ENCODE peak calls at places on chromosomes 7 and 10, in ten cellular contexts. W, G, I, C, X, A, Y, M, B and S are unnamed samples.

GRCh38 chr7:80386686-80387085 is 125.2 kb downstream of the GNAT3 start:
- DNase-seq in M (no peak), G (no peak), A (no peak), C (no peak), X (no peak), I (no peak), Y (no peak), B (no peak), W (peak), S (no peak)

GRCh38 chr10:77791506-77791905 is 135.0 kb downstream of the DLG5 start:
- DNase-seq in M (no peak), W (no peak), X (no peak), G (no peak), I (no peak), B (peak), Y (no peak), A (no peak), C (no peak), S (no peak)

GRCh38 chr10:112677689-112678088 is 230.7 kb downstream of the VTI1A start:
- DNase-seq in B (no peak), A (peak), M (no peak), C (no peak), W (no peak), I (no peak), Y (no peak), X (no peak), G (no peak), S (no peak)

GRCh38 chr10:69968830-69969229 is 83.8 kb upstream of the MACROH2A2 start:
- DNase-seq in A (no peak), G (no peak), B (no peak), Y (peak), X (no peak), I (peak), W (no peak), M (no peak), C (no peak), S (no peak)

GRCh38 chr7:27179503-27180430 is 5.3 kb downstream of the HOXA11 start:
- DNase-seq in Y (peak), X (peak), B (peak), M (no peak), A (peak), W (peak), I (peak), G (peak), C (peak), S (peak)

GRCh38 chr10:113403900-113404299 is 149.0 kb upstream of the HABP2 start:
- DNase-seq in X (no peak), C (no peak), G (peak), Y (no peak), B (no peak), M (no peak), W (no peak), I (no peak), A (no peak), S (no peak)

GRCh38 chr7:139674752-139675126 is 103.1 kb downstream of the HIPK2 start:
- DNase-seq in C (no peak), B (no peak), A (no peak), X (no peak), G (no peak), W (no peak), Y (no peak), I (no peak), M (no peak), S (no peak)

GRCh38 chr7:70082026-70082655 is 483.9 kb downstream of the AUTS2 start:
- DNase-seq in W (peak), X (no peak), Y (peak), I (no peak), M (no peak), A (no peak), B (no peak), G (no peak), C (no peak), S (no peak)

GRCh38 chr10:97517778-97518561 is 19.2 kb downstream of the UBTD1 start:
- DNase-seq in X (no peak), B (no peak), M (no peak), A (no peak), W (peak), I (no peak), Y (no peak), G (no peak), C (no peak), S (no peak)

GRCh38 chr10:47401874-47402645 is 18.0 kb upstream of the ZNF488 start:
- DNase-seq in Y (no peak), C (no peak), X (no peak), G (no peak), M (no peak), A (no peak), W (no peak), I (no peak), B (no peak), S (no peak)

GRCh38 chr10:116889066-116889465 is 39.8 kb downstream of the ENO4 start:
- DNase-seq in W (no peak), G (no peak), M (no peak), Y (no peak), C (no peak), B (no peak), X (no peak), I (no peak), A (no peak), S (no peak)

GRCh38 chr10:124649209-124649608 is 95.0 kb downstream of the FAM53B start:
- DNase-seq in I (peak), G (no peak), B (no peak), X (no peak), M (no peak), Y (no peak), A (peak), W (no peak), C (no peak), S (no peak)

GRCh38 chr7:101680406-101681145 is 51.5 kb upstream of the MYL10 start:
- DNase-seq in B (no peak), A (no peak), Y (no peak), C (no peak), W (no peak), I (no peak), M (no peak), G (no peak), X (no peak), S (no peak)

GRCh38 chr7:141593134-141593533 is 41.9 kb downstream of the AGK start:
- DNase-seq in W (peak), C (no peak), B (no peak), I (peak), G (no peak), A (no peak), Y (peak), X (peak), M (no peak), S (peak)

GRCh38 chr10:79434816-79435215 is 10.6 kb downstream of the ZCCHC24 start:
- DNase-seq in I (peak), M (no peak), W (peak), Y (no peak), X (peak), B (no peak), A (no peak), G (no peak), C (no peak), S (peak)

GRCh38 chr7:5422324-5423271 is 1.0 kb downstream of the TNRC18 start:
- DNase-seq in B (no peak), Y (peak), W (peak), C (peak), G (peak), X (peak), I (peak), A (no peak), M (no peak), S (peak)

GRCh38 chr10:78526347-78526746 is 492.7 kb downstream of the RPS24 start:
- DNase-seq in C (no peak), W (no peak), I (no peak), B (no peak), M (no peak), A (no peak), Y (no peak), X (no peak), G (no peak), S (no peak)

GRCh38 chr7:82559203-82559805 is 115.7 kb upstream of the CACNA2D1 start:
- DNase-seq in B (no peak), A (no peak), X (no peak), G (peak), C (no peak), I (no peak), W (peak), M (no peak), Y (no peak), S (no peak)

GRCh38 chr7:13981070-13981469 is 8.4 kb downstream of the ETV1 start:
- DNase-seq in I (peak), B (no peak), G (no peak), C (no peak), A (peak), M (peak), Y (peak), W (peak), X (peak), S (peak)

GRCh38 chr10:78945838-78946237 is 122.9 kb upstream of the ZMIZ1 start:
- DNase-seq in X (no peak), M (no peak), I (no peak), W (no peak), B (no peak), A (no peak), Y (no peak), G (no peak), C (no peak), S (no peak)

GRCh38 chr7:149654588-149654987 is 118.8 kb downstream of the ZNF467 start:
- DNase-seq in M (no peak), Y (no peak), I (no peak), G (no peak), B (no peak), W (no peak), C (no peak), X (no peak), A (no peak), S (no peak)

GRCh38 chr10:122567056-122567660 is 6.6 kb downstream of the DMBT1 start:
- DNase-seq in C (peak), I (peak), W (no peak), X (peak), Y (peak), A (peak), M (no peak), G (peak), B (no peak), S (no peak)

GRCh38 chr10:97633921-97634320 is 621 bp upstream of the MORN4 start:
- DNase-seq in C (peak), A (peak), I (no peak), M (no peak), G (no peak), W (no peak), X (no peak), Y (peak), B (no peak), S (no peak)

GRCh38 chr10:79239930-79240713 is 107.1 kb upstream of the PPIF start:
- DNase-seq in Y (no peak), G (peak), W (peak), A (no peak), I (no peak), M (no peak), B (no peak), X (no peak), C (no peak), S (peak)

GRCh38 chr7:43872401-43873165 is 3.3 kb upstream of the MRPS24 start:
- DNase-seq in Y (no peak), I (peak), X (peak), A (peak), M (peak), G (no peak), B (peak), C (no peak), W (peak), S (peak)

GRCh38 chr7:157892751-157893150 is 555.9 kb downstream of the DNAJB6 start:
- DNase-seq in A (no peak), C (no peak), Y (no peak), G (no peak), B (no peak), I (no peak), X (no peak), W (no peak), M (no peak), S (no peak)

GRCh38 chr10:12401466-12401865 is 52.1 kb downstream of the CAMK1D start:
- DNase-seq in B (no peak), A (no peak), I (no peak), C (no peak), M (no peak), Y (no peak), G (no peak), X (no peak), W (no peak), S (no peak)

GRCh38 chr7:158847451-158847866 is 8.9 kb upstream of the DYNC2I1 start:
- DNase-seq in M (no peak), A (no peak), I (peak), Y (no peak), C (no peak), G (no peak), B (no peak), X (peak), W (no peak), S (no peak)

GRCh38 chr10:107971973-107972372 is 807.5 kb upstream of the SORCS1 start:
- DNase-seq in I (peak), X (no peak), G (no peak), B (peak), Y (peak), W (peak), C (no peak), M (peak), A (no peak), S (no peak)

GRCh38 chr7:87003872-87004798 is 55.3 kb downstream of the ELAPOR2 start:
- DNase-seq in I (no peak), M (no peak), Y (no peak), A (peak), G (no peak), B (no peak), X (no peak), W (peak), C (no peak), S (no peak)

GRCh38 chr10:35579726-35580420 is 25.3 kb upstream of the GJD4 start:
- DNase-seq in A (no peak), M (no peak), X (no peak), Y (no peak), W (no peak), I (no peak), B (no peak), G (no peak), C (no peak), S (no peak)

GRCh38 chr7:149171894-149172533 is 23.3 kb upstream of the ZNF282 start:
- DNase-seq in W (peak), M (no peak), B (peak), I (no peak), C (no peak), X (no peak), A (no peak), Y (no peak), G (no peak), S (peak)

GRCh38 chr7:46687203-46687602 is 766.1 kb upstream of the IGFBP3 start:
- DNase-seq in W (no peak), G (no peak), B (no peak), X (no peak), I (no peak), Y (no peak), A (no peak), C (no peak), M (no peak), S (no peak)

GRCh38 chr7:53446170-53446569 is 410.7 kb downstream of the POM121L12 start:
- DNase-seq in C (no peak), Y (no peak), M (no peak), I (no peak), G (no peak), W (no peak), A (peak), X (no peak), B (no peak), S (no peak)